ENCODE peak calls at places on chromosomes 2 and 18, in five cellular contexts. U, M, D, J and I are unnamed samples.

GRCh38 chr2:148177559-148177958 is 156.7 kb downstream of the MBD5 start:
- DNase-seq in U (no peak), M (no peak), D (no peak), J (no peak), I (no peak)

GRCh38 chr2:224887159-224887558 is 155.1 kb downstream of the DOCK10 start:
- DNase-seq in U (peak; percentile 54), M (no peak), D (peak; percentile 94), J (no peak), I (no peak)

GRCh38 chr2:224951723-224952481 is 90.4 kb downstream of the DOCK10 start:
- DNase-seq in U (no peak), M (no peak), D (peak; percentile 71), J (no peak), I (no peak)

GRCh38 chr2:129757915-129758421 is 221.5 kb upstream of the RAB6C start:
- DNase-seq in U (no peak), M (no peak), D (no peak), J (no peak), I (no peak)

GRCh38 chr18:36465276-36465675 is 167.8 kb downstream of the FHOD3 start:
- DNase-seq in U (no peak), M (no peak), D (no peak), J (no peak), I (no peak)

GRCh38 chr2:77642339-77642738 is 120.2 kb upstream of the LRRTM4 start:
- DNase-seq in U (no peak), M (no peak), D (no peak), J (no peak), I (no peak)

GRCh38 chr18:25805323-25805722 is 285.1 kb downstream of the SS18 start:
- DNase-seq in U (peak; percentile 69), M (no peak), D (peak; percentile 98), J (no peak), I (no peak)

GRCh38 chr2:238940806-238941205 is 92.9 kb downstream of the TWIST2 start:
- DNase-seq in U (no peak), M (peak; percentile 13), D (no peak), J (no peak), I (no peak)

GRCh38 chr2:171089489-171089888 is 71.2 kb downstream of the TLK1 start:
- DNase-seq in U (no peak), M (no peak), D (no peak), J (peak; percentile 59), I (no peak)

GRCh38 chr2:238339814-238340213 is 19.5 kb downstream of the TRAF3IP1 start:
- DNase-seq in U (no peak), M (no peak), D (no peak), J (peak; percentile 28), I (no peak)

GRCh38 chr2:145680276-145680675 is 1160.4 kb upstream of the ZEB2 start:
- DNase-seq in U (no peak), M (no peak), D (no peak), J (no peak), I (no peak)

GRCh38 chr2:200901459-200902072 is 12.4 kb downstream of the NIF3L1 start:
- DNase-seq in U (peak; percentile 94), M (peak; percentile 30), D (peak; percentile 93), J (peak; percentile 94), I (peak; percentile 50)

GRCh38 chr2:105409717-105410116 is 10.9 kb upstream of the FHL2 start:
- DNase-seq in U (peak; percentile 96), M (peak; percentile 32), D (peak; percentile 83), J (no peak), I (no peak)

GRCh38 chr2:172052000-172052983 is 33.0 kb upstream of the DLX1 start:
- DNase-seq in U (peak; percentile 47), M (no peak), D (peak; percentile 38), J (peak; percentile 98), I (no peak)

GRCh38 chr2:239034561-239035341 is 186.9 kb downstream of the TWIST2 start:
- DNase-seq in U (no peak), M (no peak), D (no peak), J (no peak), I (no peak)

GRCh38 chr2:234978466-234979203 is 26.8 kb downstream of the SH3BP4 start:
- DNase-seq in U (peak; percentile 45), M (no peak), D (peak; percentile 50), J (peak; percentile 75), I (no peak)

GRCh38 chr18:75783816-75784215 is 356.3 kb upstream of the SMIM21 start:
- DNase-seq in U (no peak), M (no peak), D (peak; percentile 8), J (no peak), I (no peak)

GRCh38 chr18:79912409-79912991 is 39.0 kb downstream of the SLC66A2 start:
- DNase-seq in U (peak; percentile 11), M (no peak), D (peak; percentile 63), J (no peak), I (no peak)

GRCh38 chr2:130336877-130337734 is 5.6 kb upstream of the IMP4 start:
- DNase-seq in U (peak; percentile 83), M (peak; percentile 47), D (peak; percentile 86), J (peak; percentile 86), I (peak; percentile 85)

GRCh38 chr18:59893971-59894370 is 5.8 kb upstream of the PMAIP1 start:
- DNase-seq in U (no peak), M (no peak), D (no peak), J (no peak), I (no peak)

GRCh38 chr2:17894005-17894404 is 15.5 kb downstream of the KCNS3 start:
- DNase-seq in U (no peak), M (no peak), D (peak; percentile 9), J (no peak), I (no peak)

GRCh38 chr2:64524604-64525322 is 635 bp downstream of the AFTPH start:
- DNase-seq in U (peak; percentile 11), M (no peak), D (peak; percentile 46), J (peak; percentile 30), I (peak; percentile 31)

GRCh38 chr2:54649191-54649590 is 74.3 kb upstream of the EML6 start:
- DNase-seq in U (no peak), M (no peak), D (no peak), J (no peak), I (no peak)

DNA sequence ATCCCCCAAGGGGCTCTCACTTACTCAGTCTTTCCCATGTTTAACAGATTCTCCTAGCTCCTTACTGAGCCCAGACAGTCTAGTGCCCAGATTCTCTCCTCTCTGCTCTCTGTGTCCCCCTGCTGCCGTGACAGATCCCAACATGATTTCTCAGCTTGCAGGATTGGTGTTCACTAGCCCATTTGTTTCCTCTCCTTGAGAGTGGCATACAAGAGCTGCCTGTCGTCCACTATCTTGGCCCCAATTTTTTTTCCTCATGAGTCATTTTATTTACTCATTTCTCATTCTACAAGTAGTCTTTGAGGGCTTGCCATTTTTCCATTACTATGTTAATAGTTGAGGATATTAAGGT is 199.9 kb upstream of the FN1 start:
- DNase-seq in U (peak; percentile 83), M (no peak), D (peak; percentile 65), J (peak; percentile 55), I (no peak)
- TF ChIP-seq CTCF in U (peak; percentile 51), M (no peak), D (peak; percentile 23), J (peak; percentile 61), I (no peak)

DNA sequence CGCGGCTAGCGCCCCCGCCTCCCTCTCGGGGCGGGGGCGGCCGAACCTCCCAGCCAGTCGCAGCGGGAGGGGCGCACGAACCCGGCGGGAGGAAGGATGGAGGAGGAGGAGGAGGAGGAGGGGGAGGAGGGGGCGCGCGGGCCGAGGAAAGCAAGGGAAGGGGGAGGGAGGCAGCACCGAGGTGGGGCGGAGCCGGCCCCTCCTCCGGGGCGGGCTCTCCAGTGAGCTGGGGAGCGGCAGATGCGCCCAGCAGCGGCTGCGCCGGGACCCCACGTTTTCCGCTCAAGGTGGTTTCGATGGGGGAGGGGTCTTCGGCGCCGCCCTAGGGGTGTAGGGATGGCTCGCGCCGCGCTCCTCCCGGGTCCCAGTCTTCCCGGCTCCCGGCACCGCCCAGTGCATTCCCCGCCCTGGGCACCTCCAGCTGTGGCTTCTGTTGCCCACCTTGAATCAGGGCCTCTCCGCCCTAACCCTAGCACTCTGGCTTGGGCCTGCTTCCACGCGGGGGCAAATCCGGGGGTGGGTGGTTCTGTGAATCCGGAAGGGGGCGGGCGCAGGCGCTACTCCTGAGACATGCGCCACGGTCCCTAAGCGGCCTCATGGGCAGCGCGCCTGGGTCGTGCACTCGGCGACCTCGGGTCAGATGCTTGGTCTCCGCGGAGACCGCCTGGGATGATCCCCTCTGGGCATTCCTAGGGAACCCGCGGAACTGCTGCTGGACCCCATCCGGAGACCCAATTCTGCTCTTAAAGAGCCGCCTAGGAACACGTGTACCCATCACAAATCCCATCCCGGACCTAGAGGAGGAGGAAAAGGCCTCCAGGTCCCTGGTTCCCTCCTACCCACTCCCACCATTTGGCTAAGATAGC is at the start of gene FBXO41:
- DNase-seq in U (no peak), M (no peak), D (peak; percentile 72), J (peak; percentile 30), I (no peak)
- TF ChIP-seq CTCF in U (no peak), M (no peak), D (no peak), J (peak; percentile 45), I (no peak)

GRCh38 chr18:10032331-10032979 is 118.6 kb downstream of the VAPA start:
- DNase-seq in U (no peak), M (no peak), D (no peak), J (no peak), I (no peak)
- TF ChIP-seq CTCF in U (peak; percentile 5), M (peak; percentile 48), D (no peak), J (peak; percentile 37), I (no peak)

GRCh38 chr2:10053351-10053750 is 10.0 kb downstream of the KLF11 start:
- DNase-seq in U (no peak), M (no peak), D (no peak), J (no peak), I (no peak)

GRCh38 chr2:10054424-10054823 is 11.1 kb downstream of the KLF11 start:
- DNase-seq in U (no peak), M (no peak), D (no peak), J (no peak), I (no peak)

GRCh38 chr2:10057231-10058107 is 14.1 kb downstream of the KLF11 start:
- DNase-seq in U (peak; percentile 81), M (no peak), D (peak; percentile 90), J (peak; percentile 51), I (no peak)

GRCh38 chr2:10056439-10056838 is 13.1 kb downstream of the KLF11 start:
- DNase-seq in U (no peak), M (no peak), D (no peak), J (no peak), I (no peak)

DNA sequence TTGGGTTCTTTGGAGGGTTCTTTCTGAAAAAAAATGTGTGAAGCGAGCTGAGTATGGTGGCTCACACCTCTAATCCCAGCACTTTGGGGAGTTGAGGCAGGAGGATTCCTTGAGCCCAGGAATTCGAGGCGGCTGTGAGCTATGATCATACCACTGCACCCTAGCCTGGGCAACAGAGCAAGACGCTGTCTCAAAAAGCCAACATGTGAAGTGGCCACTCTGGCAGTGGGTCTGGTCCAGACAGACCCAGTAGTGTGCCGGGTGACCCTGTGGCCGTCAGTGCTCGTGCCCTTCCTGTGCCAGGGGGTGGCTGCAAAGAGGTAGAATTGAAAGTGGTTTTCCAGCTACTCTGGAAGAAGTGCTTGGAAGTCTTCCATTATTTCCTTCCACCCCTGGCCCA is 11.6 kb downstream of the KLF11 start:
- DNase-seq in U (no peak), M (no peak), D (no peak), J (no peak), I (no peak)
- TF ChIP-seq CTCF in U (no peak), M (no peak), D (no peak), J (no peak), I (no peak)